ENCODE peak calls at places on chromosomes 5 and 9, in seven cellular contexts. T, V, O, P, J, R and L are unnamed samples.
A peak's percentile ranks its signal among the peaks of the same experiment; 100 is the strongest.

GRCh38 chr5:26761040-26761439 is 277.3 kb downstream of the CDH9 start:
- DNase-seq in T (no peak), J (no peak), P (no peak), V (no peak), O (no peak), R (peak; percentile 5), L (no peak)

GRCh38 chr9:114938687-114939575 is 8.5 kb upstream of the TNFSF8 start:
- DNase-seq in R (no peak), P (no peak), J (no peak), T (no peak), O (no peak), V (no peak), L (no peak)

GRCh38 chr5:172617817-172618216 is 23.2 kb upstream of the NEURL1B start:
- DNase-seq in V (no peak), P (no peak), O (no peak), J (no peak), R (no peak), T (peak; percentile 63), L (no peak)

GRCh38 chr9:135989722-135990467 is 28.7 kb upstream of the UBAC1 start:
- DNase-seq in V (no peak), T (peak; percentile 87), R (no peak), J (no peak), O (peak; percentile 19), P (no peak), L (no peak)

GRCh38 chr5:139062910-139063663 is 135.1 kb downstream of the SIL1 start:
- DNase-seq in J (no peak), T (no peak), R (no peak), P (no peak), O (no peak), V (no peak), L (no peak)

GRCh38 chr9:22216730-22217160 is 207.6 kb upstream of the CDKN2B start:
- DNase-seq in V (peak; percentile 82), R (no peak), P (no peak), O (no peak), J (no peak), T (peak; percentile 50), L (peak; percentile 65)

GRCh38 chr5:51475628-51476027 is 92.4 kb downstream of the ISL1 start:
- DNase-seq in T (no peak), J (no peak), O (no peak), R (no peak), P (no peak), V (no peak), L (peak; percentile 79)

GRCh38 chr9:121876658-121877271 is 216.3 kb downstream of the TTLL11 start:
- DNase-seq in P (no peak), O (no peak), V (peak; percentile 89), R (no peak), T (no peak), J (peak; percentile 80), L (no peak)

GRCh38 chr9:129022037-129022436 is 6.1 kb downstream of the SH3GLB2 start:
- DNase-seq in R (no peak), V (no peak), P (no peak), J (no peak), T (no peak), O (no peak), L (no peak)

GRCh38 chr9:101235105-101235866 is 149.5 kb downstream of the BAAT start:
- DNase-seq in R (peak; percentile 18), V (no peak), J (no peak), T (no peak), P (peak; percentile 44), O (no peak), L (no peak)

GRCh38 chr9:112753725-112754124 is 3.2 kb downstream of the SNX30 start:
- DNase-seq in R (no peak), O (no peak), V (peak; percentile 94), J (no peak), P (no peak), T (no peak), L (peak; percentile 74)

GRCh38 chr9:136611119-136611518 is 51.6 kb upstream of the EGFL7 start:
- DNase-seq in J (no peak), O (no peak), V (no peak), P (no peak), T (no peak), R (no peak), L (no peak)

GRCh38 chr9:99936947-99937587 is 30.6 kb downstream of the STX17 start:
- DNase-seq in J (no peak), T (no peak), R (no peak), P (no peak), V (no peak), O (no peak), L (no peak)

GRCh38 chr9:80522465-80522864 is 950.7 kb downstream of the TLE4 start:
- DNase-seq in P (no peak), R (no peak), O (no peak), T (no peak), V (peak; percentile 11), J (no peak), L (no peak)

GRCh38 chr9:16247188-16247875 is 623.1 kb downstream of the BNC2 start:
- DNase-seq in P (no peak), T (no peak), V (peak; percentile 81), J (no peak), O (no peak), R (no peak), L (no peak)

GRCh38 chr5:96035796-96036195 is 74.1 kb upstream of the ELL2 start:
- DNase-seq in T (no peak), P (no peak), V (no peak), J (no peak), R (no peak), O (no peak), L (no peak)

GRCh38 chr9:81687521-81688261 is 1.7 kb downstream of the TLE1 start:
- DNase-seq in R (no peak), J (peak; percentile 71), V (no peak), O (no peak), P (no peak), T (peak; percentile 89), L (peak; percentile 64)

GRCh38 chr5:138573949-138574670 is 1.1 kb downstream of the HSPA9 start:
- DNase-seq in J (no peak), T (no peak), R (no peak), O (no peak), V (peak; percentile 52), P (no peak), L (no peak)

GRCh38 chr9:136542246-136543041 is 3.4 kb downstream of the NOTCH1 start:
- DNase-seq in O (no peak), R (no peak), J (no peak), T (no peak), P (no peak), V (no peak), L (no peak)

GRCh38 chr5:14748180-14748900 is 83.8 kb downstream of the OTULIN start:
- DNase-seq in P (no peak), O (no peak), V (no peak), J (no peak), T (no peak), R (no peak), L (no peak)

GRCh38 chr5:34543687-34544086 is 112.4 kb upstream of the RAI14 start:
- DNase-seq in P (no peak), T (no peak), O (no peak), V (no peak), J (no peak), R (no peak), L (no peak)

GRCh38 chr5:55063899-55064298 is 38.5 kb upstream of the GZMA start:
- DNase-seq in J (no peak), R (no peak), V (peak; percentile 35), P (no peak), O (no peak), T (no peak), L (no peak)

GRCh38 chr9:69758001-69758730 is 1.6 kb downstream of the PTAR1 start:
- DNase-seq in P (no peak), J (no peak), T (no peak), R (no peak), O (no peak), V (peak; percentile 46), L (no peak)

GRCh38 chr5:140298183-140298601 is 4.7 kb downstream of the PFDN1 start:
- DNase-seq in O (no peak), V (peak; percentile 88), R (no peak), J (no peak), P (no peak), T (no peak), L (no peak)

GRCh38 chr9:2524601-2525000 is 97.0 kb upstream of the VLDLR start:
- DNase-seq in J (no peak), V (no peak), T (no peak), O (no peak), P (no peak), R (no peak), L (no peak)

GRCh38 chr5:13251623-13252367 is 692.7 kb downstream of the DNAH5 start:
- DNase-seq in R (no peak), V (no peak), T (no peak), J (no peak), O (no peak), P (no peak), L (no peak)

GRCh38 chr5:175356428-175356827 is 87.6 kb downstream of the DRD1 start:
- DNase-seq in J (no peak), R (no peak), V (no peak), O (no peak), P (no peak), T (no peak), L (no peak)

GRCh38 chr5:11396867-11397266 is 507.4 kb downstream of the CTNND2 start:
- DNase-seq in J (no peak), P (no peak), O (no peak), V (no peak), T (no peak), R (no peak), L (no peak)

GRCh38 chr5:4984461-4984860 is 155.7 kb upstream of the ADAMTS16 start:
- DNase-seq in T (no peak), P (no peak), J (no peak), R (no peak), O (no peak), V (no peak), L (no peak)

GRCh38 chr9:118635416-118635815 is 733.8 kb downstream of the BRINP1 start:
- DNase-seq in T (no peak), O (no peak), P (no peak), V (no peak), R (no peak), J (no peak), L (no peak)

GRCh38 chr9:74800226-74800625 is 87.5 kb downstream of the TRPM6 start:
- DNase-seq in J (no peak), O (no peak), T (no peak), V (no peak), P (no peak), R (no peak), L (no peak)

GRCh38 chr9:96420468-96421219 is 2.5 kb upstream of the ZNF367 start:
- DNase-seq in T (no peak), R (no peak), P (peak; percentile 81), V (peak; percentile 89), J (no peak), O (no peak), L (peak; percentile 95)

GRCh38 chr5:93604119-93604963 is 21.3 kb downstream of the NR2F1 start:
- DNase-seq in J (peak; percentile 53), R (no peak), V (peak; percentile 67), T (peak; percentile 74), P (no peak), O (no peak), L (peak; percentile 71)

GRCh38 chr5:118946138-118946537 is 42.2 kb downstream of the DTWD2 start:
- DNase-seq in P (peak; percentile 71), V (no peak), O (no peak), T (no peak), J (no peak), R (no peak), L (no peak)

GRCh38 chr5:180813418-180813817 is 10.8 kb upstream of the MGAT1 start:
- DNase-seq in R (no peak), J (no peak), V (no peak), T (no peak), O (no peak), P (no peak), L (peak; percentile 48)

GRCh38 chr5:137146402-137146889 is 352.7 kb downstream of the SPOCK1 start:
- DNase-seq in P (peak; percentile 98), J (peak; percentile 48), T (no peak), R (no peak), V (peak; percentile 96), O (no peak), L (peak; percentile 90)

GRCh38 chr5:111349429-111349828 is 125.2 kb downstream of the CAMK4 start:
- DNase-seq in J (no peak), T (no peak), P (no peak), R (no peak), V (no peak), O (no peak), L (no peak)

GRCh38 chr9:97904725-97905124 is 17.6 kb downstream of the TRMO start:
- DNase-seq in O (peak; percentile 22), T (peak; percentile 81), P (no peak), R (no peak), J (no peak), V (no peak), L (no peak)